ENCODE peak calls at places on chromosomes 13 and 19, in seven cellular contexts. One of them, this sample, is unnamed.

GRCh38 chr13:44726777-44727176 is 150.6 kb upstream of the TSC22D1 start:
- DNase-seq in activated T-cell treated with anti-CD3 and anti-CD28 coated beads for 48 hours: no peak
- DNase-seq in spleen: no peak
- DNase-seq in NCI-H1930: no peak
- DNase-seq in NCI-H1694: no peak
- DNase-seq in effector CD4-positive, alpha-beta T cell: no peak
- DNase-seq in adipocyte: no peak
- DNase-seq in this sample: no peak

GRCh38 chr19:17468302-17469091 is 1.8 kb upstream of the SLC27A1 start:
- DNase-seq in activated T-cell treated with anti-CD3 and anti-CD28 coated beads for 48 hours: no peak
- DNase-seq in spleen: peak; percentile 76
- DNase-seq in NCI-H1930: no peak
- DNase-seq in NCI-H1694: no peak
- DNase-seq in effector CD4-positive, alpha-beta T cell: no peak
- DNase-seq in adipocyte: no peak
- DNase-seq in this sample: no peak

GRCh38 chr13:24217601-24218281 is 57.2 kb downstream of the SPATA13 start:
- DNase-seq in activated T-cell treated with anti-CD3 and anti-CD28 coated beads for 48 hours: no peak
- DNase-seq in spleen: no peak
- DNase-seq in NCI-H1930: no peak
- DNase-seq in NCI-H1694: no peak
- DNase-seq in effector CD4-positive, alpha-beta T cell: no peak
- DNase-seq in adipocyte: no peak
- DNase-seq in this sample: no peak

GRCh38 chr13:31951215-31951678 is 80.3 kb upstream of the FRY start:
- DNase-seq in activated T-cell treated with anti-CD3 and anti-CD28 coated beads for 48 hours: no peak
- DNase-seq in spleen: peak; percentile 91
- DNase-seq in NCI-H1930: no peak
- DNase-seq in NCI-H1694: no peak
- DNase-seq in effector CD4-positive, alpha-beta T cell: no peak
- DNase-seq in adipocyte: no peak
- DNase-seq in this sample: no peak

GRCh38 chr19:48539503-48540096 is 12.4 kb upstream of the SULT2B1 start:
- DNase-seq in activated T-cell treated with anti-CD3 and anti-CD28 coated beads for 48 hours: no peak
- DNase-seq in spleen: no peak
- DNase-seq in NCI-H1930: peak; percentile 64
- DNase-seq in NCI-H1694: peak; percentile 34
- DNase-seq in effector CD4-positive, alpha-beta T cell: no peak
- DNase-seq in adipocyte: peak; percentile 28
- DNase-seq in this sample: no peak

GRCh38 chr19:38875656-38876345 is 2.3 kb downstream of the RINL start:
- DNase-seq in activated T-cell treated with anti-CD3 and anti-CD28 coated beads for 48 hours: no peak
- DNase-seq in spleen: no peak
- DNase-seq in NCI-H1930: no peak
- DNase-seq in NCI-H1694: no peak
- DNase-seq in effector CD4-positive, alpha-beta T cell: no peak
- DNase-seq in adipocyte: no peak
- DNase-seq in this sample: no peak

GRCh38 chr19:17883627-17884413 is 12.1 kb downstream of the SLC5A5 start:
- DNase-seq in activated T-cell treated with anti-CD3 and anti-CD28 coated beads for 48 hours: no peak
- DNase-seq in spleen: no peak
- DNase-seq in NCI-H1930: no peak
- DNase-seq in NCI-H1694: no peak
- DNase-seq in effector CD4-positive, alpha-beta T cell: no peak
- DNase-seq in adipocyte: no peak
- DNase-seq in this sample: no peak

GRCh38 chr13:42610623-42611022 is 36.7 kb downstream of the TNFSF11 start:
- DNase-seq in activated T-cell treated with anti-CD3 and anti-CD28 coated beads for 48 hours: no peak
- DNase-seq in spleen: no peak
- DNase-seq in NCI-H1930: no peak
- DNase-seq in NCI-H1694: no peak
- DNase-seq in effector CD4-positive, alpha-beta T cell: no peak
- DNase-seq in adipocyte: no peak
- DNase-seq in this sample: no peak

GRCh38 chr13:95083758-95084157 is 217.5 kb downstream of the ABCC4 start:
- DNase-seq in activated T-cell treated with anti-CD3 and anti-CD28 coated beads for 48 hours: no peak
- DNase-seq in spleen: no peak
- DNase-seq in NCI-H1930: no peak
- DNase-seq in NCI-H1694: no peak
- DNase-seq in effector CD4-positive, alpha-beta T cell: no peak
- DNase-seq in adipocyte: no peak
- DNase-seq in this sample: no peak

GRCh38 chr13:31930901-31931522 is 100.6 kb upstream of the FRY start:
- DNase-seq in activated T-cell treated with anti-CD3 and anti-CD28 coated beads for 48 hours: no peak
- DNase-seq in spleen: no peak
- DNase-seq in NCI-H1930: no peak
- DNase-seq in NCI-H1694: no peak
- DNase-seq in effector CD4-positive, alpha-beta T cell: no peak
- DNase-seq in adipocyte: no peak
- DNase-seq in this sample: no peak

GRCh38 chr13:76812971-76813691 is 73.1 kb downstream of the KCTD12 start:
- DNase-seq in activated T-cell treated with anti-CD3 and anti-CD28 coated beads for 48 hours: no peak
- DNase-seq in spleen: no peak
- DNase-seq in NCI-H1930: no peak
- DNase-seq in NCI-H1694: no peak
- DNase-seq in effector CD4-positive, alpha-beta T cell: no peak
- DNase-seq in adipocyte: peak; percentile 62
- DNase-seq in this sample: no peak

GRCh38 chr19:35114656-35115537 is 726 bp upstream of the FXYD3 start:
- DNase-seq in activated T-cell treated with anti-CD3 and anti-CD28 coated beads for 48 hours: peak; percentile 66
- DNase-seq in spleen: peak; percentile 83
- DNase-seq in NCI-H1930: peak; percentile 65
- DNase-seq in NCI-H1694: peak; percentile 85
- DNase-seq in effector CD4-positive, alpha-beta T cell: peak; percentile 44
- DNase-seq in adipocyte: peak; percentile 77
- DNase-seq in this sample: no peak

GRCh38 chr19:58357798-58358145 is 4.5 kb upstream of the A1BG start:
- DNase-seq in activated T-cell treated with anti-CD3 and anti-CD28 coated beads for 48 hours: no peak
- DNase-seq in spleen: no peak
- DNase-seq in NCI-H1930: no peak
- DNase-seq in NCI-H1694: no peak
- DNase-seq in effector CD4-positive, alpha-beta T cell: no peak
- DNase-seq in adipocyte: no peak
- DNase-seq in this sample: no peak

GRCh38 chr19:32351807-32352630 is 6.6 kb downstream of the ZNF507 start:
- DNase-seq in activated T-cell treated with anti-CD3 and anti-CD28 coated beads for 48 hours: no peak
- DNase-seq in spleen: no peak
- DNase-seq in NCI-H1930: no peak
- DNase-seq in NCI-H1694: no peak
- DNase-seq in effector CD4-positive, alpha-beta T cell: no peak
- DNase-seq in adipocyte: no peak
- DNase-seq in this sample: no peak

GRCh38 chr13:20400774-20401173 is 124.9 kb downstream of the CRYL1 start:
- DNase-seq in activated T-cell treated with anti-CD3 and anti-CD28 coated beads for 48 hours: no peak
- DNase-seq in spleen: no peak
- DNase-seq in NCI-H1930: no peak
- DNase-seq in NCI-H1694: no peak
- DNase-seq in effector CD4-positive, alpha-beta T cell: no peak
- DNase-seq in adipocyte: no peak
- DNase-seq in this sample: no peak

GRCh38 chr13:23921451-23921888 is 24.2 kb upstream of the C1QTNF9B start:
- DNase-seq in activated T-cell treated with anti-CD3 and anti-CD28 coated beads for 48 hours: no peak
- DNase-seq in spleen: no peak
- DNase-seq in NCI-H1930: peak; percentile 57
- DNase-seq in NCI-H1694: peak; percentile 38
- DNase-seq in effector CD4-positive, alpha-beta T cell: no peak
- DNase-seq in adipocyte: peak; percentile 84
- DNase-seq in this sample: no peak

GRCh38 chr19:35509861-35510625 is 3.4 kb downstream of the DMKN start:
- DNase-seq in activated T-cell treated with anti-CD3 and anti-CD28 coated beads for 48 hours: peak; percentile 73
- DNase-seq in spleen: peak; percentile 93
- DNase-seq in NCI-H1930: peak; percentile 81
- DNase-seq in NCI-H1694: peak; percentile 57
- DNase-seq in effector CD4-positive, alpha-beta T cell: peak; percentile 70
- DNase-seq in adipocyte: peak; percentile 82
- DNase-seq in this sample: no peak

GRCh38 chr13:47396915-47397314 is 500.1 kb upstream of the HTR2A start:
- DNase-seq in activated T-cell treated with anti-CD3 and anti-CD28 coated beads for 48 hours: no peak
- DNase-seq in spleen: no peak
- DNase-seq in NCI-H1930: no peak
- DNase-seq in NCI-H1694: no peak
- DNase-seq in effector CD4-positive, alpha-beta T cell: no peak
- DNase-seq in adipocyte: no peak
- DNase-seq in this sample: no peak

GRCh38 chr19:5046339-5047039 is 77.6 kb downstream of the KDM4B start:
- DNase-seq in activated T-cell treated with anti-CD3 and anti-CD28 coated beads for 48 hours: no peak
- DNase-seq in spleen: peak; percentile 64
- DNase-seq in NCI-H1930: no peak
- DNase-seq in NCI-H1694: no peak
- DNase-seq in effector CD4-positive, alpha-beta T cell: no peak
- DNase-seq in adipocyte: peak; percentile 19
- DNase-seq in this sample: no peak

GRCh38 chr19:42151735-42152134 is 19.5 kb upstream of the POU2F2 start:
- DNase-seq in activated T-cell treated with anti-CD3 and anti-CD28 coated beads for 48 hours: no peak
- DNase-seq in spleen: no peak
- DNase-seq in NCI-H1930: no peak
- DNase-seq in NCI-H1694: no peak
- DNase-seq in effector CD4-positive, alpha-beta T cell: no peak
- DNase-seq in adipocyte: no peak
- DNase-seq in this sample: no peak